ENCODE peak calls at places on chromosomes 12 and 14, in eight cellular contexts. M is RWPE1, I is NB4, Z is astrocyte of the spinal cord, K is dorsolateral prefrontal cortex, N is endothelial cell, Y is cardiac fibroblast, C is keratinocyte. E is an unnamed sample.
A peak's percentile ranks its signal among the peaks of the same experiment; 100 is the strongest.

GRCh38 chr12:93184664-93185368 is 192.9 kb upstream of the NUDT4 start:
- DNase-seq in M (no peak), I (no peak), Z (no peak), K (no peak), N (no peak), Y (peak; percentile 23), C (no peak), E (no peak)

GRCh38 chr14:101705733-101706508 is 55.6 kb upstream of the PPP2R5C start:
- DNase-seq in M (no peak), I (peak; percentile 87), Z (peak; percentile 8), K (no peak), N (no peak), Y (peak; percentile 18), C (no peak), E (no peak)

GRCh38 chr14:95493976-95494375 is 22.5 kb downstream of the SYNE3 start:
- DNase-seq in M (no peak), I (no peak), Z (no peak), K (no peak), N (no peak), Y (no peak), C (no peak), E (no peak)

GRCh38 chr12:54232790-54233189 is 44.0 kb upstream of the SMUG1 start:
- DNase-seq in M (no peak), I (no peak), Z (peak; percentile 52), K (no peak), N (no peak), Y (peak; percentile 75), C (no peak), E (no peak)

GRCh38 chr14:88005050-88005481 is at the start of gene GPR65:
- DNase-seq in M (no peak), I (peak; percentile 53), Z (no peak), K (no peak), N (no peak), Y (peak; percentile 49), C (no peak), E (no peak)

GRCh38 chr14:85093631-85094330 is 436.2 kb upstream of the FLRT2 start:
- DNase-seq in M (no peak), I (no peak), Z (peak; percentile 42), K (no peak), N (no peak), Y (peak; percentile 40), C (no peak), E (peak; percentile 29)

GRCh38 chr12:116924558-116925453 is 14.1 kb downstream of the FBXW8 start:
- DNase-seq in M (peak; percentile 57), I (peak; percentile 89), Z (peak; percentile 81), K (no peak), N (no peak), Y (peak; percentile 84), C (peak; percentile 21), E (peak; percentile 64)

GRCh38 chr12:49131973-49132461 is 822 bp upstream of the TUBA1B start:
- DNase-seq in M (peak; percentile 23), I (peak; percentile 74), Z (peak; percentile 52), K (no peak), N (no peak), Y (peak; percentile 69), C (no peak), E (peak; percentile 71)

GRCh38 chr14:42541535-42542001 is 934.9 kb downstream of the LRFN5 start:
- DNase-seq in M (no peak), I (no peak), Z (peak; percentile 75), K (no peak), N (no peak), Y (peak; percentile 22), C (no peak), E (peak; percentile 58)

GRCh38 chr12:51520576-51521325 is 70.3 kb upstream of the SCN8A start:
- DNase-seq in M (no peak), I (no peak), Z (no peak), K (no peak), N (no peak), Y (no peak), C (no peak), E (no peak)

GRCh38 chr12:51519755-51520154 is 71.3 kb upstream of the SCN8A start:
- DNase-seq in M (no peak), I (no peak), Z (no peak), K (no peak), N (no peak), Y (no peak), C (no peak), E (no peak)

GRCh38 chr12:51524386-51524901 is 66.6 kb upstream of the SCN8A start:
- DNase-seq in M (no peak), I (no peak), Z (no peak), K (no peak), N (no peak), Y (no peak), C (no peak), E (no peak)

GRCh38 chr12:51522696-51523095 is 68.3 kb upstream of the SCN8A start:
- DNase-seq in M (no peak), I (no peak), Z (no peak), K (no peak), N (no peak), Y (no peak), C (no peak), E (no peak)

GRCh38 chr12:51521554-51522276 is 69.3 kb upstream of the SCN8A start:
- DNase-seq in M (no peak), I (peak; percentile 22), Z (peak; percentile 2), K (no peak), N (no peak), Y (peak; percentile 10), C (no peak), E (no peak)
- TF ChIP-seq CTCF in M (no peak), I (peak; percentile 20), Z (peak; percentile 25), K (no peak), N (no peak), Y (peak; percentile 12), C (no peak), E (no peak)

GRCh38 chr12:106192659-106193403 is 54.1 kb upstream of the NUAK1 start:
- DNase-seq in M (no peak), I (no peak), Z (no peak), K (peak; percentile 63), N (no peak), Y (no peak), C (no peak), E (no peak)

GRCh38 chr12:106187842-106188241 is 49.1 kb upstream of the NUAK1 start:
- DNase-seq in M (no peak), I (no peak), Z (no peak), K (no peak), N (no peak), Y (no peak), C (no peak), E (no peak)

GRCh38 chr12:106188249-106188648 is 49.5 kb upstream of the NUAK1 start:
- DNase-seq in M (no peak), I (no peak), Z (no peak), K (no peak), N (no peak), Y (no peak), C (no peak), E (no peak)

GRCh38 chr12:106187155-106187789 is 48.5 kb upstream of the NUAK1 start:
- DNase-seq in M (no peak), I (no peak), Z (no peak), K (no peak), N (no peak), Y (no peak), C (no peak), E (no peak)

GRCh38 chr12:106189341-106189740 is 50.6 kb upstream of the NUAK1 start:
- DNase-seq in M (no peak), I (no peak), Z (no peak), K (no peak), N (no peak), Y (no peak), C (no peak), E (no peak)
- TF ChIP-seq CTCF in M (no peak), I (no peak), Z (no peak), K (no peak), N (no peak), Y (no peak), C (peak; percentile 3), E (no peak)

GRCh38 chr12:81329088-81329487 is 251.2 kb downstream of the ACSS3 start:
- DNase-seq in M (no peak), I (peak; percentile 46), Z (no peak), K (no peak), N (peak; percentile 30), Y (peak; percentile 41), C (no peak), E (peak; percentile 47)
- TF ChIP-seq CTCF in M (peak; percentile 12), I (peak; percentile 62), Z (peak; percentile 45), K (peak; percentile 16), N (peak; percentile 72), Y (peak; percentile 30), C (peak; percentile 35), E (peak; percentile 21)

GRCh38 chr14:99808133-99808505 is 14.9 kb downstream of the EML1 start:
- DNase-seq in M (no peak), I (no peak), Z (no peak), K (no peak), N (no peak), Y (no peak), C (no peak), E (no peak)

GRCh38 chr14:99808515-99808914 is 15.3 kb downstream of the EML1 start:
- DNase-seq in M (no peak), I (no peak), Z (no peak), K (no peak), N (no peak), Y (no peak), C (no peak), E (no peak)

GRCh38 chr14:99806841-99807240 is 13.6 kb downstream of the EML1 start:
- DNase-seq in M (no peak), I (no peak), Z (no peak), K (no peak), N (no peak), Y (no peak), C (no peak), E (no peak)

GRCh38 chr14:99806040-99806439 is 12.8 kb downstream of the EML1 start:
- DNase-seq in M (no peak), I (no peak), Z (no peak), K (no peak), N (no peak), Y (no peak), C (no peak), E (no peak)

GRCh38 chr14:99807413-99808132 is 14.4 kb downstream of the EML1 start:
- DNase-seq in M (no peak), I (no peak), Z (no peak), K (no peak), N (peak; percentile 18), Y (peak; percentile 37), C (no peak), E (no peak)
- TF ChIP-seq CTCF in M (no peak), I (no peak), Z (no peak), K (no peak), N (no peak), Y (peak; percentile 2), C (no peak), E (no peak)

GRCh38 chr14:68363401-68363800 is 429.5 kb downstream of the ZFP36L1 start:
- DNase-seq in M (no peak), I (no peak), Z (no peak), K (no peak), N (peak; percentile 37), Y (no peak), C (no peak), E (no peak)
- TF ChIP-seq CTCF in M (no peak), I (no peak), Z (no peak), K (no peak), N (peak; percentile 17), Y (no peak), C (no peak), E (no peak)

GRCh38 chr12:8950702-8951478 is 1.4 kb upstream of the M6PR start:
- DNase-seq in M (no peak), I (peak; percentile 42), Z (no peak), K (no peak), N (no peak), Y (peak; percentile 5), C (no peak), E (no peak)
- TF ChIP-seq CTCF in M (no peak), I (no peak), Z (no peak), K (no peak), N (no peak), Y (no peak), C (no peak), E (no peak)